ENCODE peak calls at places on chromosomes 11 and 22, in eight cellular contexts. R is PC-3, N is psoas muscle, D is body of pancreas, Q is GM23338, V is kidney, J is prostate gland, A is IMR-90. C is an unnamed sample. For H3K4me1, the result is how much of the 10 kb centered on the place peaks cover.

GRCh38 chr11:60872124-60872951 is 5.0 kb downstream of the ZP1 start:
- DNase-seq in Q (no peak), D (peak), V (no peak), A (peak), N (no peak), R (no peak), J (no peak), C (no peak)

GRCh38 chr11:30346068-30346688 is 23.3 kb downstream of the ARL14EP start:
- DNase-seq in A (peak), J (peak), D (no peak), V (no peak), R (peak), N (no peak), Q (peak), C (peak)

GRCh38 chr22:43587574-43587973 is 175.8 kb downstream of the MPPED1 start:
- DNase-seq in Q (no peak), R (peak), J (no peak), A (peak), D (no peak), V (no peak), N (no peak), C (no peak)

GRCh38 chr22:48367731-48368130 is 1459.9 kb downstream of the BRD1 start:
- DNase-seq in V (no peak), N (no peak), J (no peak), D (no peak), R (no peak), Q (no peak), A (no peak), C (no peak)

GRCh38 chr22:37206841-37207821 is 5.1 kb downstream of the SSTR3 start:
- DNase-seq in N (peak), D (no peak), R (no peak), V (peak), Q (no peak), J (no peak), A (no peak), C (no peak)

GRCh38 chr11:119363081-119363861 is 16.8 kb upstream of the MFRP start:
- DNase-seq in A (no peak), N (no peak), R (no peak), Q (peak), V (peak), D (peak), J (no peak), C (no peak)

GRCh38 chr11:88292156-88292844 is 45.2 kb downstream of the CTSC start:
- DNase-seq in R (peak), V (no peak), A (peak), Q (no peak), D (peak), N (no peak), J (no peak), C (peak)

GRCh38 chr11:134145715-134146114 is 76.8 kb downstream of the JAM3 start:
- DNase-seq in N (no peak), J (no peak), A (no peak), Q (no peak), R (no peak), V (no peak), D (peak), C (no peak)

GRCh38 chr22:28002181-28002700 is 83.2 kb upstream of the PITPNB start:
- DNase-seq in V (peak), A (no peak), D (no peak), N (no peak), Q (no peak), R (no peak), J (no peak), C (no peak)

GRCh38 chr11:17855531-17856290 is 121.1 kb downstream of the KCNC1 start:
- DNase-seq in Q (no peak), J (no peak), A (no peak), N (no peak), R (no peak), V (no peak), D (no peak), C (no peak)

GRCh38 chr11:116406042-116406441 is 366.7 kb downstream of the BUD13 start:
- DNase-seq in D (no peak), A (no peak), V (no peak), N (no peak), J (no peak), Q (no peak), R (no peak), C (no peak)

GRCh38 chr11:76629133-76629852 is 41.3 kb downstream of the LRRC32 start:
- DNase-seq in Q (no peak), D (peak), A (peak), J (no peak), R (no peak), N (peak), V (peak), C (no peak)

GRCh38 chr11:16784671-16785070 is 46.2 kb downstream of the C11orf58 start:
- DNase-seq in Q (no peak), N (no peak), D (no peak), R (no peak), J (no peak), V (no peak), A (no peak), C (no peak)

GRCh38 chr22:46416537-46417267 is 81.2 kb downstream of the TRMU start:
- DNase-seq in D (no peak), A (no peak), V (no peak), R (no peak), J (no peak), N (no peak), Q (no peak), C (no peak)

GRCh38 chr11:16969010-16970004 is 44.9 kb downstream of the PLEKHA7 start:
- DNase-seq in Q (no peak), V (no peak), R (no peak), A (no peak), D (no peak), J (no peak), N (no peak), C (no peak)

GRCh38 chr11:35796542-35796941 is 134.0 kb downstream of the TRIM44 start:
- DNase-seq in R (peak), D (no peak), N (no peak), Q (no peak), V (no peak), A (peak), J (no peak), C (peak)

GRCh38 chr22:35197071-35197470 is 60.2 kb upstream of the HMGXB4 start:
- DNase-seq in A (no peak), J (no peak), Q (no peak), V (no peak), N (no peak), D (no peak), R (no peak), C (no peak)

GRCh38 chr11:69644071-69644961 is 3.4 kb downstream of the CCND1 start:
- DNase-seq in Q (no peak), V (peak), N (peak), A (peak), J (peak), D (peak), R (peak), C (peak)

GRCh38 chr11:102487214-102487613 is 34.6 kb upstream of the TMEM123 start:
- DNase-seq in R (no peak), J (no peak), D (no peak), A (no peak), Q (no peak), N (no peak), V (no peak), C (no peak)

GRCh38 chr11:18135308-18135707 is 2.9 kb downstream of the MRGPRX3 start:
- DNase-seq in Q (peak), R (no peak), N (no peak), A (no peak), V (no peak), D (no peak), J (no peak), C (no peak)

GRCh38 chr11:19951558-19952083 is 208.7 kb downstream of the DBX1 start:
- DNase-seq in D (no peak), R (peak), N (no peak), J (peak), A (peak), V (no peak), Q (peak), C (no peak)

GRCh38 chr11:112526699-112527410 is 266.2 kb upstream of the PLET1 start:
- DNase-seq in N (no peak), J (no peak), A (no peak), D (no peak), Q (no peak), R (no peak), V (no peak), C (peak)

GRCh38 chr22:27335102-27335660 is 466.4 kb downstream of the MN1 start:
- DNase-seq in N (no peak), Q (no peak), A (no peak), J (no peak), D (no peak), V (no peak), R (no peak), C (no peak)

GRCh38 chr22:37930952-37931440 is 22.4 kb downstream of the C22orf23 start:
- DNase-seq in J (no peak), D (peak), N (no peak), A (no peak), Q (no peak), V (no peak), R (no peak), C (no peak)

GRCh38 chr22:50030315-50031188 is 18.0 kb upstream of the IL17REL start:
- DNase-seq in R (peak), N (peak), D (peak), J (peak), V (peak), Q (peak), A (peak), C (peak)

GRCh38 chr11:11478021-11478420 is 125.0 kb upstream of the CSNK2A3 start:
- DNase-seq in A (no peak), J (no peak), V (no peak), N (no peak), R (peak), Q (no peak), D (no peak), C (peak)

GRCh38 chr11:113985906-113986305 is 11.0 kb downstream of the HTR3A start:
- DNase-seq in D (no peak), V (no peak), N (no peak), R (no peak), J (no peak), A (no peak), Q (no peak), C (no peak)

GRCh38 chr22:22974795-22975580 is 87.4 kb downstream of the IGLL5 start:
- DNase-seq in A (no peak), J (no peak), N (no peak), Q (no peak), R (no peak), V (no peak), D (no peak), C (no peak)

GRCh38 chr22:28771195-28771791 is 1.2 kb upstream of the CCDC117 start:
- DNase-seq in V (no peak), R (no peak), A (no peak), J (peak), D (no peak), N (no peak), Q (no peak), C (peak)

GRCh38 chr11:69316941-69317340 is 23.0 kb downstream of the MYEOV start:
- DNase-seq in R (no peak), D (no peak), J (no peak), V (no peak), N (no peak), Q (no peak), A (no peak), C (no peak)

GRCh38 chr11:19753451-19754041 is 40.9 kb downstream of the NAV2 start:
- DNase-seq in A (peak), Q (peak), R (peak), J (no peak), D (no peak), V (no peak), N (no peak), C (peak)

GRCh38 chr11:128451651-128452470 is 135.5 kb downstream of the ETS1 start:
- DNase-seq in A (peak), D (peak), J (no peak), N (peak), Q (peak), R (no peak), V (peak), C (no peak)

DNA sequence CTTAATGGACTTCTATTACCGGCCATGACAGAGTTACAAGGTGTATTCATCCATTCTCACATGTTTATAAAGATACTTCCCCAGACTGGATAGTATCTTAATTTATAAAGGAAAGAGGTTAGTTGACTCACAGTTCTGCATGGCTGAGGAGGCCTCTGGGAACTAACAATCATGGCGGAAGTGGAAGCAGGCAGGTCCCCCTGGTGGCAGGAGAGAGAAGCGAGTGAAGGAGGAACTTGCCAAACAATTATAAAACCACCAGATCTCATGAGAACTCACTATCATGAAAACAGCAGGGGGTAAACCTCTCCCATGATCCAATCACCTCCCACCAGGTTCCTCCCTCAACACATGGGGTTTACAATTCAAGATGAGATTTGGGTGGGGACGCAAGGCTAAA is 170.0 kb upstream of the PDGFD start:
- DNase-seq in V (no peak), D (no peak), R (peak), A (no peak), Q (peak), J (no peak), N (no peak), C (no peak)
- TF ChIP-seq CTCF in V (peak), D (no peak), R (peak), A (peak), Q (peak), J (no peak), N (no peak), C (peak)

GRCh38 chr11:8573750-8574149 is 20.3 kb downstream of the STK33 start:
- DNase-seq in R (no peak), V (no peak), Q (no peak), N (no peak), D (no peak), J (no peak), A (no peak), C (no peak)

GRCh38 chr11:8581300-8581699 is 12.7 kb downstream of the STK33 start:
- DNase-seq in A (peak), D (no peak), J (no peak), R (no peak), N (no peak), V (no peak), Q (no peak), C (no peak)

GRCh38 chr11:8574798-8575197 is 19.2 kb downstream of the STK33 start:
- DNase-seq in R (no peak), A (no peak), V (no peak), Q (no peak), D (no peak), J (no peak), N (no peak), C (no peak)

DNA sequence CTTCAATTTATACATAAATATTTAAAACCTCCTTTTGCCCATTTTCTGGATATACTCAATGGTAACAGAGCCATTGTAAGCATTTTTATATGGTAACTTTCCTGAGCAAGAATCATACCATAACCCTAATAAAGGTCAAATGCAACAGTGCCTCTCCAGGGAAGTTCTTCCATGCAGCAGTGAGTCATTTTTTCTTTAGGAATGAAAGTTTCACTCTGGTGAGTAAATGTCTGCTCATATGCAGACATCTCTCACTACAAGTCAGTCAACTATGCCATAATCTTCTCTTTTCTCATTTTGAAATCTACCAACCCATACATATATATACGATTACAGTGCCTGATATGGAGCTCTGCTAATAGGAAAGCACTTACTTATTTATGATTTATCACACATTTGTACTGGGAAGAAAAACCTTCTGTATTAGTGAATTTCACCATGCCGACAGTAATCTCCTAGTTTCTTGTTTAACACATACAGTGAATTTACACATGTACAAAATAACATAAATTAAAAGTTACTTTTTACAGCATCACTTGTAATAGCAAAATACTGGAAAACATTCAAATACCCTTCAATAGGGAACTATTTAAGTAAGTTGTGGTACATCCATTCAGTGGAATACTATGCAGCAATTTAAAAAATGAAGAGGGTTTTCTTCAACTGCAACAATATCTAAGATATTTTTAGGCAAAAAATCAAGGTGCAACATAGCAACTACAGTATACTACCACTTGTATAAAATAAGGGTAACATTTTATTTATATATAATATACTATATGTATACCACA is 16.0 kb downstream of the STK33 start:
- DNase-seq in R (peak), J (no peak), A (peak), Q (no peak), N (no peak), D (no peak), V (no peak), C (peak)
- H3K4me1 ChIP-seq in R (under half), J (under half), A (under half), Q (under half), N (under half), D (under half), V (under half), C (under half)

DNA sequence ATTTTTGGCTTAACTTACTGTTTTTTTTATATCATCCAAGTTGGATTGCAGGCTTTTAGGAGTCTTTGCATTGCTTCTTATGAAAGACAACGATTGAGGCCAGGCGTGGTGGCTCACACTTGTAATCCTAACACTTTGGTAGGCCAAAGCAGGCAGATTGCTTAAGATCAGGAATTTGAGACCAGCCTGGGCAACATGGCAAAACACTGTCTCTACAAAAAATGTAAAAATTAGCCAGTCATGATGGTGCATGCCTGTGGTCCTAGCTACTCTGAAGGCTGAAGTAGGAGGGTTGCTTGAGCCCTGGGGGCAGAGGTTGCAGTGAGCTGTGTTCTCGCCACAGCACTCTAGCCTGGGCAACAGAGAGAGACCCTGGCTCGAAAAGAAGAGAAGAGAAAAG is 56.6 kb downstream of the BID start:
- DNase-seq in A (peak), N (no peak), D (no peak), V (no peak), R (no peak), Q (no peak), J (no peak), C (peak)
- H3K27ac ChIP-seq in A (peak), N (no peak), D (no peak), V (no peak), R (no peak), Q (peak), J (no peak), C (no peak)

GRCh38 chr11:46345131-46345597 is 2.1 kb upstream of the DGKZ start:
- DNase-seq in Q (peak), J (peak), N (peak), R (no peak), A (no peak), D (no peak), V (peak), C (peak)
- TF ChIP-seq CTCF in Q (peak), J (no peak), N (no peak), R (no peak), A (no peak), D (no peak), V (no peak), C (peak)

GRCh38 chr11:64765841-64766682 is 6.3 kb upstream of the PYGM start:
- DNase-seq in A (no peak), N (peak), J (no peak), Q (peak), D (peak), V (peak), R (no peak), C (no peak)

GRCh38 chr11:64763804-64764611 is 4.2 kb upstream of the PYGM start:
- DNase-seq in R (no peak), V (peak), J (no peak), D (peak), Q (no peak), A (no peak), N (peak), C (no peak)

GRCh38 chr11:64762916-64763803 is 3.4 kb upstream of the PYGM start:
- DNase-seq in Q (peak), D (peak), V (peak), A (peak), R (no peak), J (no peak), N (peak), C (peak)

GRCh38 chr11:64765291-64765803 is 5.6 kb upstream of the PYGM start:
- DNase-seq in D (peak), Q (peak), V (peak), J (no peak), N (peak), A (no peak), R (no peak), C (no peak)

DNA sequence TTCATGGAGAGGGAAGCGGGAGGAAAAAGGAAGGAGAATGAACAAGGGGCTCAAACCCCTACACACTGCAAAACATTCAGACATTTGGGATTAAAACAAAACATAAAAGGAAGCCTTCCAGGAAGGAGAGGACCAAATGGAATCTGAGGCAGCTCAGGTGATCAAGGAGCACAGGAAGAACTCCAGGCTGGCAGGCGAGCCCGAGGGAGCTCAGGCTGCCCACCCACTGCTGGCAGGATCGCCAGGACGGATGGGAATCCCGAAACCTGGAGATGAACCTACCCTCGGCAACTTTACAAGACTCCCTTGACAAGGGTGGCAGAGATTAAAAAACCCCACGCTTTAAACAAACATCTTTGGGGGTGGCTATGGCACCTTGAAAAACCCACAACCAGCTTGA is 5.0 kb upstream of the PYGM start:
- DNase-seq in D (peak), N (peak), R (no peak), J (no peak), V (no peak), Q (no peak), A (no peak), C (no peak)
- H3K4me1 ChIP-seq in D (under half), N (half or more), R (under half), J (under half), V (under half), Q (half or more), A (under half), C (under half)

C was measured in foreskin keratinocyte.